ENCODE peak calls at places on chromosomes 3 and 15, in ten cellular contexts. W is activated gamma-delta T cell treated with anti-CD3 and anti-CD28 coated beads, Interleukin-2, amount 50 U/mL, for 16 hours; J is B cell; A is amygdala; N is stimulated activated CD4-positive, alpha-beta T cell treated with anti-CD3 and anti-CD28 coated beads, Interleukin-1b, Interleukin-23, amount 100 ng/mL, for 24 hours; Q is myocyte; Y is uterus; D is fibroblast of mammary gland; G is OCI-LY7; U is GM03348. B is an unnamed sample.

GRCh38 chr3:113211370-113212154 is at the start of gene BOC:
- DNase-seq in W (no peak), J (peak; percentile 16), A (no peak), N (no peak), Q (peak; percentile 63), Y (peak; percentile 72), D (peak; percentile 77), G (no peak), U (peak; percentile 84), B (peak; percentile 58)

GRCh38 chr3:163450684-163451083 is 1627.6 kb downstream of the SI start:
- DNase-seq in W (no peak), J (no peak), A (no peak), N (no peak), Q (peak; percentile 86), Y (no peak), D (no peak), G (no peak), U (no peak), B (no peak)

GRCh38 chr15:50055333-50056278 is 63.4 kb downstream of the ATP8B4 start:
- DNase-seq in W (no peak), J (no peak), A (no peak), N (no peak), Q (peak; percentile 50), Y (no peak), D (peak; percentile 99), G (no peak), U (peak; percentile 52), B (peak; percentile 36)

GRCh38 chr15:92079047-92079446 is 225.5 kb downstream of the SLCO3A1 start:
- DNase-seq in W (no peak), J (no peak), A (no peak), N (no peak), Q (no peak), Y (no peak), D (peak; percentile 38), G (peak; percentile 51), U (no peak), B (no peak)

GRCh38 chr3:52210550-52211046 is 12.6 kb downstream of the ALAS1 start:
- DNase-seq in W (no peak), J (no peak), A (no peak), N (no peak), Q (no peak), Y (no peak), D (peak; percentile 50), G (no peak), U (no peak), B (no peak)

GRCh38 chr15:56369234-56369633 is 4.0 kb downstream of the TEX9 start:
- DNase-seq in W (no peak), J (no peak), A (no peak), N (no peak), Q (no peak), Y (no peak), D (no peak), G (peak; percentile 33), U (no peak), B (no peak)

GRCh38 chr3:21954709-21955108 is 203.7 kb upstream of the ZNF385D start:
- DNase-seq in W (no peak), J (no peak), A (no peak), N (no peak), Q (peak; percentile 24), Y (no peak), D (peak; percentile 58), G (no peak), U (peak; percentile 65), B (peak; percentile 70)

GRCh38 chr3:112127522-112128494 is 5.2 kb downstream of the GCSAM start:
- DNase-seq in W (no peak), J (no peak), A (no peak), N (no peak), Q (no peak), Y (no peak), D (no peak), G (peak; percentile 57), U (no peak), B (no peak)

GRCh38 chr15:94075349-94075748 is 156.0 kb upstream of the MCTP2 start:
- DNase-seq in W (no peak), J (no peak), A (no peak), N (no peak), Q (no peak), Y (peak; percentile 95), D (peak; percentile 87), G (no peak), U (no peak), B (no peak)

GRCh38 chr3:177589921-177590336 is 392.6 kb upstream of the TBL1XR1 start:
- DNase-seq in W (no peak), J (no peak), A (no peak), N (no peak), Q (peak; percentile 59), Y (no peak), D (peak; percentile 99), G (no peak), U (peak; percentile 79), B (peak; percentile 88)

GRCh38 chr3:50542177-50543034 is 25.1 kb downstream of the C3orf18 start:
- DNase-seq in W (peak; percentile 41), J (peak; percentile 83), A (no peak), N (peak; percentile 6), Q (peak; percentile 75), Y (peak; percentile 66), D (peak; percentile 54), G (peak; percentile 56), U (peak; percentile 93), B (no peak)

GRCh38 chr15:89335289-89336041 is 841 bp upstream of the POLG start:
- DNase-seq in W (no peak), J (no peak), A (no peak), N (no peak), Q (no peak), Y (no peak), D (no peak), G (peak; percentile 86), U (no peak), B (no peak)

GRCh38 chr15:51094606-51095569 is at the start of gene TNFAIP8L3:
- DNase-seq in W (no peak), J (peak; percentile 35), A (no peak), N (no peak), Q (peak; percentile 69), Y (peak; percentile 62), D (no peak), G (no peak), U (peak; percentile 87), B (peak; percentile 17)

GRCh38 chr3:26562324-26562723 is 60.2 kb upstream of the LRRC3B start:
- DNase-seq in W (no peak), J (no peak), A (no peak), N (no peak), Q (no peak), Y (no peak), D (no peak), G (no peak), U (no peak), B (no peak)

GRCh38 chr3:89859738-89860137 is 752.3 kb downstream of the EPHA3 start:
- DNase-seq in W (no peak), J (no peak), A (no peak), N (no peak), Q (peak; percentile 89), Y (no peak), D (no peak), G (no peak), U (no peak), B (no peak)

GRCh38 chr3:52077376-52077775 is 21.0 kb upstream of the DUSP7 start:
- DNase-seq in W (no peak), J (no peak), A (no peak), N (no peak), Q (no peak), Y (no peak), D (no peak), G (no peak), U (no peak), B (no peak)

GRCh38 chr3:184322731-184323487 is 8.5 kb downstream of the EIF4G1 start:
- DNase-seq in W (no peak), J (peak; percentile 20), A (no peak), N (no peak), Q (no peak), Y (peak; percentile 61), D (peak; percentile 90), G (no peak), U (no peak), B (no peak)

GRCh38 chr15:66735909-66736305 is 33.9 kb downstream of the SMAD6 start:
- DNase-seq in W (no peak), J (no peak), A (no peak), N (no peak), Q (no peak), Y (peak; percentile 51), D (peak; percentile 56), G (no peak), U (no peak), B (no peak)

GRCh38 chr3:156781310-156782230 is 44.6 kb upstream of the LEKR1 start:
- DNase-seq in W (no peak), J (no peak), A (no peak), N (no peak), Q (no peak), Y (no peak), D (peak; percentile 80), G (no peak), U (no peak), B (peak; percentile 15)

GRCh38 chr15:56763496-56763895 is 30.2 kb upstream of the ZNF280D start:
- DNase-seq in W (no peak), J (no peak), A (no peak), N (no peak), Q (no peak), Y (no peak), D (no peak), G (no peak), U (no peak), B (no peak)

GRCh38 chr3:114809668-114810413 is 337.2 kb downstream of the ZBTB20 start:
- DNase-seq in W (peak; percentile 2), J (peak; percentile 4), A (no peak), N (no peak), Q (peak; percentile 13), Y (no peak), D (peak; percentile 3), G (no peak), U (no peak), B (no peak)

GRCh38 chr3:128619146-128619890 is 31.3 kb downstream of the RPN1 start:
- DNase-seq in W (no peak), J (no peak), A (no peak), N (no peak), Q (no peak), Y (no peak), D (peak; percentile 97), G (no peak), U (peak; percentile 63), B (peak; percentile 92)

GRCh38 chr15:67720556-67721175 is 104.6 kb upstream of the SKOR1 start:
- DNase-seq in W (no peak), J (peak; percentile 23), A (no peak), N (no peak), Q (no peak), Y (no peak), D (no peak), G (peak; percentile 39), U (no peak), B (no peak)

GRCh38 chr3:123038751-123039150 is 11.2 kb upstream of the SEMA5B start:
- DNase-seq in W (no peak), J (no peak), A (no peak), N (no peak), Q (no peak), Y (no peak), D (no peak), G (no peak), U (no peak), B (no peak)

GRCh38 chr3:93969997-93970396 is 3.7 kb downstream of the PROS1 start:
- DNase-seq in W (no peak), J (no peak), A (no peak), N (no peak), Q (no peak), Y (no peak), D (no peak), G (no peak), U (no peak), B (no peak)

GRCh38 chr3:125593991-125594574 is 1.2 kb downstream of the OSBPL11 start:
- DNase-seq in W (no peak), J (no peak), A (no peak), N (no peak), Q (no peak), Y (no peak), D (peak; percentile 12), G (peak; percentile 64), U (no peak), B (no peak)

GRCh38 chr3:17979248-17979647 is 236.8 kb upstream of the TBC1D5 start:
- DNase-seq in W (no peak), J (no peak), A (no peak), N (no peak), Q (peak; percentile 21), Y (no peak), D (no peak), G (peak; percentile 34), U (peak; percentile 18), B (peak; percentile 6)

GRCh38 chr3:12681089-12681488 is 17.2 kb upstream of the RAF1 start:
- DNase-seq in W (no peak), J (no peak), A (no peak), N (no peak), Q (no peak), Y (no peak), D (no peak), G (no peak), U (no peak), B (no peak)

B was measured in NCI-H226.